ENCODE peak calls at places on chromosome 22, in seven cellular contexts. V is epithelial cell of esophagus; T is stimulated activated CD4-positive, alpha-beta T cell treated with anti-CD3 and anti-CD28 coated beads, Interleukin-1b, Interleukin-23, amount 100 ng/mL, for 48 hours; A is hypothalamus; I is NCI-H1436; F is GDM1; S is Caki2. H is an unnamed sample.

GRCh38 chr22:19823191-19823590 is 31.5 kb downstream of the GNB1L start:
- DNase-seq in V (no peak), A (no peak), F (no peak), I (no peak), T (no peak), S (no peak), H (no peak)

GRCh38 chr22:30731658-30732057 is 37.0 kb downstream of the OSBP2 start:
- DNase-seq in F (no peak), A (no peak), S (no peak), T (no peak), V (no peak), I (no peak), H (no peak)

GRCh38 chr22:50724616-50725015 is 13.4 kb upstream of the ACR start:
- DNase-seq in F (no peak), T (no peak), A (no peak), V (no peak), S (no peak), I (no peak), H (no peak)

GRCh38 chr22:36986242-36986821 is 32.9 kb downstream of the TST start:
- DNase-seq in F (no peak), V (peak; percentile 19), I (no peak), T (peak; percentile 71), A (no peak), S (no peak), H (no peak)

GRCh38 chr22:42177891-42178336 is 47.3 kb upstream of the CYP2D6 start:
- DNase-seq in I (no peak), F (no peak), V (no peak), A (no peak), S (peak; percentile 79), T (no peak), H (peak; percentile 52)

GRCh38 chr22:24482998-24483397 is 12.1 kb upstream of the UPB1 start:
- DNase-seq in T (no peak), I (no peak), S (no peak), F (no peak), A (no peak), V (no peak), H (no peak)

GRCh38 chr22:49960967-49961600 is 512 bp downstream of the PIM3 start:
- DNase-seq in S (no peak), F (no peak), V (peak; percentile 81), A (no peak), I (no peak), T (no peak), H (no peak)

GRCh38 chr22:43337385-43337784 is 5.8 kb downstream of the SCUBE1 start:
- DNase-seq in T (no peak), V (no peak), A (no peak), S (no peak), I (no peak), F (no peak), H (no peak)

GRCh38 chr22:31637938-31638618 is 23.9 kb downstream of the PISD start:
- DNase-seq in A (no peak), V (peak; percentile 41), I (no peak), S (no peak), F (peak; percentile 83), T (no peak), H (no peak)

GRCh38 chr22:48843640-48844039 is 984.0 kb downstream of the BRD1 start:
- DNase-seq in A (no peak), V (no peak), I (no peak), F (no peak), T (no peak), S (no peak), H (no peak)

GRCh38 chr22:47773635-47774034 is 1011.2 kb downstream of the TBC1D22A start:
- DNase-seq in A (no peak), V (no peak), T (no peak), F (no peak), S (no peak), I (no peak), H (no peak)

GRCh38 chr22:43437871-43438475 is 26.2 kb downstream of the MPPED1 start:
- DNase-seq in T (no peak), S (no peak), I (no peak), A (no peak), F (no peak), V (no peak), H (no peak)

GRCh38 chr22:44645083-44645482 is 56.9 kb upstream of the PRR5 start:
- DNase-seq in T (no peak), I (no peak), A (no peak), F (no peak), S (no peak), V (no peak), H (no peak)

GRCh38 chr22:41140365-41140957 is 48.1 kb downstream of the EP300 start:
- DNase-seq in V (no peak), S (no peak), T (no peak), F (no peak), I (no peak), A (no peak), H (no peak)

GRCh38 chr22:27331526-27332281 is 469.9 kb downstream of the MN1 start:
- DNase-seq in F (no peak), I (no peak), S (no peak), V (peak; percentile 30), T (no peak), A (no peak), H (no peak)

GRCh38 chr22:41910599-41911291 is 4.1 kb downstream of the SHISA8 start:
- DNase-seq in T (no peak), I (no peak), V (peak; percentile 38), S (no peak), A (no peak), F (no peak), H (no peak)

GRCh38 chr22:31925056-31925455 is 19.3 kb upstream of the YWHAH start:
- DNase-seq in T (no peak), F (no peak), S (no peak), V (no peak), A (no peak), I (no peak), H (no peak)

GRCh38 chr22:29128891-29129643 is 56.2 kb downstream of the KREMEN1 start:
- DNase-seq in F (no peak), I (no peak), S (peak; percentile 18), A (no peak), V (no peak), T (no peak), H (no peak)

GRCh38 chr22:36863281-36863680 is 2.5 kb downstream of the NCF4 start:
- DNase-seq in V (no peak), I (no peak), F (no peak), S (no peak), T (no peak), A (no peak), H (no peak)

GRCh38 chr22:33658775-33659174 is 261.5 kb downstream of the LARGE1 start:
- DNase-seq in F (no peak), S (no peak), T (no peak), A (no peak), V (no peak), I (no peak), H (no peak)

GRCh38 chr22:46763051-46763705 is 728 bp downstream of the TBC1D22A start:
- DNase-seq in T (no peak), S (peak; percentile 39), A (no peak), F (no peak), I (no peak), V (no peak), H (no peak)

GRCh38 chr22:26354707-26355106 is 74.4 kb upstream of the ASPHD2 start:
- DNase-seq in V (no peak), I (no peak), A (no peak), T (no peak), F (no peak), S (no peak), H (no peak)

GRCh38 chr22:46262449-46263207 is 515 bp downstream of the PKDREJ start:
- DNase-seq in V (peak; percentile 58), F (no peak), A (no peak), T (peak; percentile 46), S (no peak), I (no peak), H (no peak)

GRCh38 chr22:50276143-50276542 is 6.0 kb upstream of the MAPK11 start:
- DNase-seq in T (peak; percentile 65), A (peak; percentile 39), I (no peak), V (peak; percentile 61), S (peak; percentile 49), F (peak; percentile 27), H (no peak)

GRCh38 chr22:39524089-39524752 is 3.9 kb downstream of the ATF4 start:
- DNase-seq in I (no peak), T (no peak), F (no peak), V (no peak), S (no peak), A (no peak), H (no peak)

GRCh38 chr22:45225732-45226560 is 14.7 kb downstream of the KIAA0930 start:
- DNase-seq in S (no peak), T (no peak), A (no peak), I (no peak), F (no peak), V (peak; percentile 88), H (no peak)

GRCh38 chr22:49094151-49094550 is 733.5 kb downstream of the BRD1 start:
- DNase-seq in T (no peak), F (no peak), V (no peak), A (no peak), S (no peak), I (no peak), H (no peak)

GRCh38 chr22:44380716-44381500 is 68.2 kb upstream of the SHISAL1 start:
- DNase-seq in A (no peak), T (no peak), V (no peak), S (no peak), F (no peak), I (no peak), H (no peak)

GRCh38 chr22:47195676-47196492 is 433.4 kb downstream of the TBC1D22A start:
- DNase-seq in V (no peak), A (no peak), F (no peak), T (no peak), S (no peak), I (no peak), H (no peak)

GRCh38 chr22:37289156-37289735 is 6.9 kb downstream of the CYTH4 start:
- DNase-seq in A (no peak), S (no peak), T (no peak), F (no peak), V (no peak), I (no peak), H (no peak)

GRCh38 chr22:46619830-46620501 is at the start of gene GRAMD4:
- DNase-seq in A (peak; percentile 45), T (no peak), S (no peak), V (no peak), I (peak; percentile 20), F (no peak), H (no peak)

GRCh38 chr22:38317995-38318715 is 922 bp upstream of the CSNK1E start:
- DNase-seq in S (peak; percentile 90), T (no peak), V (peak; percentile 99), I (no peak), F (peak; percentile 35), A (no peak), H (peak; percentile 78)

H was measured in kidney epithelial cell.